ENCODE peak calls at places on chromosomes 13 and 19, in six cellular contexts. G is epithelial cell of esophagus, L is uterus, N is RWPE2, B is fibroblast of mammary gland, E is HFF-Myc. C is an unnamed sample.

GRCh38 chr19:4501691-4502090 is 16.6 kb downstream of the PLIN4 start:
- DNase-seq in G (no peak), L (no peak), N (peak; percentile 46), B (no peak), E (no peak), C (no peak)

GRCh38 chr13:43270043-43270830 is 246.9 kb downstream of the DNAJC15 start:
- DNase-seq in G (no peak), L (no peak), N (no peak), B (no peak), E (no peak), C (no peak)

GRCh38 chr19:23957660-23958281 is 43.1 kb downstream of the ZNF726 start:
- DNase-seq in G (peak; percentile 89), L (no peak), N (no peak), B (peak; percentile 92), E (peak; percentile 56), C (peak; percentile 40)

GRCh38 chr19:2517881-2518601 is 42.1 kb downstream of the GADD45B start:
- DNase-seq in G (no peak), L (no peak), N (no peak), B (no peak), E (no peak), C (no peak)

GRCh38 chr13:101417043-101417406 is 717 bp upstream of the NALCN start:
- DNase-seq in G (peak; percentile 76), L (no peak), N (no peak), B (peak; percentile 55), E (no peak), C (no peak)

GRCh38 chr19:35074426-35075201 is 33.1 kb downstream of the HPN start:
- DNase-seq in G (no peak), L (no peak), N (no peak), B (no peak), E (no peak), C (no peak)

GRCh38 chr13:77510156-77510555 is 25.4 kb upstream of the SCEL start:
- DNase-seq in G (no peak), L (no peak), N (no peak), B (no peak), E (no peak), C (no peak)

GRCh38 chr13:28658539-28658795 is 463 bp upstream of the POMP start:
- DNase-seq in G (no peak), L (no peak), N (no peak), B (peak; percentile 22), E (no peak), C (no peak)

GRCh38 chr13:33578786-33579185 is 239.2 kb upstream of the RFC3 start:
- DNase-seq in G (no peak), L (no peak), N (no peak), B (no peak), E (no peak), C (no peak)

GRCh38 chr13:70339738-70340137 is 231.5 kb upstream of the KLHL1 start:
- DNase-seq in G (peak; percentile 57), L (no peak), N (no peak), B (no peak), E (no peak), C (no peak)

GRCh38 chr19:54023191-54023590 is 31.8 kb downstream of the CACNG6 start:
- DNase-seq in G (no peak), L (no peak), N (no peak), B (no peak), E (no peak), C (no peak)

GRCh38 chr13:50144473-50145160 is 129.4 kb downstream of the KCNRG start:
- DNase-seq in G (no peak), L (no peak), N (no peak), B (no peak), E (no peak), C (no peak)

GRCh38 chr19:29636553-29637325 is 28.5 kb upstream of the PLEKHF1 start:
- DNase-seq in G (no peak), L (no peak), N (no peak), B (no peak), E (no peak), C (no peak)

GRCh38 chr13:32056316-32056715 is 24.7 kb downstream of the FRY start:
- DNase-seq in G (no peak), L (no peak), N (no peak), B (no peak), E (no peak), C (no peak)

GRCh38 chr13:84417426-84417825 is 535.2 kb upstream of the SLITRK1 start:
- DNase-seq in G (peak; percentile 25), L (no peak), N (no peak), B (peak; percentile 44), E (no peak), C (no peak)

GRCh38 chr19:39151209-39151608 is 25.6 kb downstream of the PAK4 start:
- DNase-seq in G (no peak), L (no peak), N (no peak), B (no peak), E (no peak), C (no peak)

GRCh38 chr19:39307822-39308530 is 11.8 kb downstream of the IFNL1 start:
- DNase-seq in G (no peak), L (no peak), N (no peak), B (no peak), E (no peak), C (no peak)

GRCh38 chr13:113364933-113365371 is 1.0 kb upstream of the GRTP1 start:
- DNase-seq in G (no peak), L (peak; percentile 58), N (no peak), B (no peak), E (no peak), C (no peak)
- H3K4me3 ChIP-seq in G (no peak overlapping the region), L (peak overlapping the region; percentile 64), N (peak overlapping the region; percentile 21), B (peak overlapping the region; percentile 29), E (no peak overlapping the region), C (no peak overlapping the region)

DNA sequence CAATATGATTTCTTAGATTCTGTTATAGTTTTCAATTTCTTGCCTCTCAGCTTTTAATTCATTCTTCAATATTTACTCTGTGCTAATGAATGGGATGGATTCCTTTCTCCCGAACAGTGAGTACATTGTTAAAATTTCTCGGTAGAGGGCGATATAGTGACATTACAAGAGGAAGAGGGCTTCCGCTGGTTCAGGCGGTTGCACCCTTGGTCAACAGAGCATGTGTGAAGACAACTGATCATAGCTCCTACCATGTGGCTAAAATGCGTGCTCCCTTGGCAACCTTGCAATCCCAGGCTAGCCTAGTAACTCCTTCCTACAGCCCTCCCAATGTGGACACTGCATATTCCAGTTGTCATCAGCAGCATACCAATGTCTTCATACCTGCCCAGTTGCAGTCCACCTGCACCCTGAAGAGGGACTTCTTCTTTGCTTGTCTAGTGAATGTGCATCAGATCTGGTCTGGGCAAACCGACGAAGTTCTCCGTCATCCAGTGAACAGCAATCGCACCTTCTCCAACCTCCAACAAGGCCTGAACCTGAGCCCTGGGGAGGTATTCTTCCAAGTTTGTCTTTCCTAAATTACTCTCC is 653.0 kb upstream of the GPC6 start:
- DNase-seq in G (peak; percentile 39), L (no peak), N (no peak), B (peak; percentile 17), E (no peak), C (no peak)
- TF ChIP-seq CTCF in G (peak; percentile 26), L (no peak), N (peak; percentile 24), B (peak; percentile 17), E (no peak), C (no peak)

DNA sequence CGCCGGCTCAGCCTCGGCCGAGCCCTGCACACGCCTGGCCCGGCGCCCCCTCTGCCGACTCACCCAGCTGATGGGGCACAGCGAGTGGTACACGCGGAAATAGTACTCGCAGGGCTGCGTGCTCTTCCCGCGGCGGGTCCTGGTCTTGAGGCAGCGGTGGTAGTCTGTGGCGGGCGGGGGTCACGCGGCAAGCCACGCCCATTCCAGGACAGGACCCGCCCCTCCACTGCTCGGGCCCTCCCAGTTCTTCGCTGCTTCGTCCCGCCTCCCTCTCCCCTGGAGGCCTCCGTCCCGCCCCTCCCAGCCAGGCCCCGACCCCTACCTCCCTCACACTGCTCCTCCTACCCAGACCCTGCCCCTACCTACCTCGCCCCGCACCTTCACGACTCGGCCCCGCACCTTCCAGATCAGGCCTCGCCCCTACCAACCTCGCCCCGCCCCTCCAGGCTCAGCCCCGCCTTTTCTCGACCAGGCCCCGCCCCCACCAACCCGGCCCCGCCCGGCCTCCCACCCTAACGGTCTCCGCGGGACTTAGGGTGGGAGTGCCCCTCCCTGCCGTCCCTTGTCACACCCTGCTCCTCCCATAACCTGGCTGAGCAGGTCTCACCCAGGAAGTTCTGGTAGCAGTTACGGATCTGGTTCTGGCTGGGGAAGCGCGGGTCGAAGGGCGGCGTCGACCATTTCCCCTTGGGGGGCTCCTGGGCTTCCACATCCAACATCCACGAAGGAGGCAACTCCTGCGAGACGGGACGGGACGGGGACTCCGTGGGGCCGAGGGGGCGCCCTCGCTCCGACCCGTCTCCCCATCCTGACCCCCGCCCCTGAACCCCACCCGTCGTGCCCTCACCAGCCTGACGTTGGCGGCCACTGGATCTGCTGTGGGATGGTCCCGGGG is 469 bp downstream of the COX6B2 start:
- DNase-seq in G (peak; percentile 70), L (peak; percentile 65), N (peak; percentile 70), B (peak; percentile 21), E (no peak), C (no peak)
- H3K4me3 ChIP-seq in G (peak overlapping the region; percentile 44), L (peak overlapping the region; percentile 29), N (peak overlapping the region; percentile 34), B (peak overlapping the region; percentile 31), E (peak overlapping the region; percentile 33), C (peak overlapping the region; percentile 31)

GRCh38 chr19:18671303-18672043 is 12.0 kb upstream of the CRTC1 start:
- DNase-seq in G (no peak), L (no peak), N (no peak), B (no peak), E (no peak), C (no peak)

GRCh38 chr19:18674616-18675015 is 8.9 kb upstream of the CRTC1 start:
- DNase-seq in G (no peak), L (no peak), N (no peak), B (peak; percentile 33), E (no peak), C (no peak)

GRCh38 chr19:18672044-18672451 is 11.4 kb upstream of the CRTC1 start:
- DNase-seq in G (no peak), L (peak; percentile 57), N (no peak), B (no peak), E (no peak), C (no peak)

GRCh38 chr19:18670313-18670712 is 13.2 kb upstream of the CRTC1 start:
- DNase-seq in G (no peak), L (peak; percentile 65), N (no peak), B (no peak), E (no peak), C (no peak)

GRCh38 chr19:18672606-18673337 is 10.7 kb upstream of the CRTC1 start:
- DNase-seq in G (peak; percentile 27), L (peak; percentile 46), N (no peak), B (peak; percentile 51), E (no peak), C (no peak)
- TF ChIP-seq CTCF in G (peak; percentile 26), L (no peak), N (peak; percentile 26), B (peak; percentile 37), E (peak; percentile 37), C (peak; percentile 40)

C was measured in AG09309.